ENCODE peak calls at places on chromosome 7, in four cellular contexts. One of them, this sample, is unnamed.

GRCh38 chr7:44798649-44799275 is 2.3 kb downstream of the PPIA start:
- DNase-seq in cardiac fibroblast: no peak
- DNase-seq in activated naive CD4-positive, alpha-beta T cell treated with Interleukin-2 at 50 U/mL for 16 hours: peak; percentile 11
- DNase-seq in HT-29: no peak
- DNase-seq in this sample: no peak

GRCh38 chr7:90877201-90877600 is 281.1 kb downstream of the CDK14 start:
- DNase-seq in cardiac fibroblast: no peak
- DNase-seq in activated naive CD4-positive, alpha-beta T cell treated with Interleukin-2 at 50 U/mL for 16 hours: no peak
- DNase-seq in HT-29: no peak
- DNase-seq in this sample: no peak

GRCh38 chr7:27779873-27780272 is 39.9 kb downstream of the TAX1BP1 start:
- DNase-seq in cardiac fibroblast: peak; percentile 30
- DNase-seq in activated naive CD4-positive, alpha-beta T cell treated with Interleukin-2 at 50 U/mL for 16 hours: no peak
- DNase-seq in HT-29: no peak
- DNase-seq in this sample: no peak

GRCh38 chr7:80732635-80733034 is 94.2 kb downstream of the CD36 start:
- DNase-seq in cardiac fibroblast: no peak
- DNase-seq in activated naive CD4-positive, alpha-beta T cell treated with Interleukin-2 at 50 U/mL for 16 hours: no peak
- DNase-seq in HT-29: peak; percentile 54
- DNase-seq in this sample: no peak

GRCh38 chr7:114021135-114021534 is 102.3 kb upstream of the PPP1R3A start:
- DNase-seq in cardiac fibroblast: no peak
- DNase-seq in activated naive CD4-positive, alpha-beta T cell treated with Interleukin-2 at 50 U/mL for 16 hours: no peak
- DNase-seq in HT-29: no peak
- DNase-seq in this sample: no peak

GRCh38 chr7:91285966-91286365 is 21.7 kb downstream of the FZD1 start:
- DNase-seq in cardiac fibroblast: no peak
- DNase-seq in activated naive CD4-positive, alpha-beta T cell treated with Interleukin-2 at 50 U/mL for 16 hours: no peak
- DNase-seq in HT-29: no peak
- DNase-seq in this sample: no peak

GRCh38 chr7:30563326-30563942 is 31.2 kb upstream of the GARS1 start:
- DNase-seq in cardiac fibroblast: no peak
- DNase-seq in activated naive CD4-positive, alpha-beta T cell treated with Interleukin-2 at 50 U/mL for 16 hours: no peak
- DNase-seq in HT-29: no peak
- DNase-seq in this sample: no peak

GRCh38 chr7:25658375-25658774 is 430.1 kb upstream of the NPVF start:
- DNase-seq in cardiac fibroblast: no peak
- DNase-seq in activated naive CD4-positive, alpha-beta T cell treated with Interleukin-2 at 50 U/mL for 16 hours: no peak
- DNase-seq in HT-29: no peak
- DNase-seq in this sample: no peak

GRCh38 chr7:158687406-158687805 is 17.2 kb downstream of the NCAPG2 start:
- DNase-seq in cardiac fibroblast: no peak
- DNase-seq in activated naive CD4-positive, alpha-beta T cell treated with Interleukin-2 at 50 U/mL for 16 hours: no peak
- DNase-seq in HT-29: no peak
- DNase-seq in this sample: no peak

GRCh38 chr7:141027043-141027442 is 12.3 kb upstream of the MRPS33 start:
- DNase-seq in cardiac fibroblast: no peak
- DNase-seq in activated naive CD4-positive, alpha-beta T cell treated with Interleukin-2 at 50 U/mL for 16 hours: no peak
- DNase-seq in HT-29: no peak
- DNase-seq in this sample: no peak

GRCh38 chr7:27073066-27073465 is 22.7 kb downstream of the HOXA1 start:
- DNase-seq in cardiac fibroblast: no peak
- DNase-seq in activated naive CD4-positive, alpha-beta T cell treated with Interleukin-2 at 50 U/mL for 16 hours: no peak
- DNase-seq in HT-29: no peak
- DNase-seq in this sample: no peak

GRCh38 chr7:25849361-25850184 is 302.4 kb upstream of the NFE2L3 start:
- DNase-seq in cardiac fibroblast: peak; percentile 98
- DNase-seq in activated naive CD4-positive, alpha-beta T cell treated with Interleukin-2 at 50 U/mL for 16 hours: no peak
- DNase-seq in HT-29: peak; percentile 63
- DNase-seq in this sample: no peak

GRCh38 chr7:127809285-127809702 is 157.3 kb downstream of the SND1 start:
- DNase-seq in cardiac fibroblast: no peak
- DNase-seq in activated naive CD4-positive, alpha-beta T cell treated with Interleukin-2 at 50 U/mL for 16 hours: no peak
- DNase-seq in HT-29: no peak
- DNase-seq in this sample: no peak

GRCh38 chr7:25949672-25950487 is 202.1 kb upstream of the NFE2L3 start:
- DNase-seq in cardiac fibroblast: no peak
- DNase-seq in activated naive CD4-positive, alpha-beta T cell treated with Interleukin-2 at 50 U/mL for 16 hours: no peak
- DNase-seq in HT-29: no peak
- DNase-seq in this sample: no peak

GRCh38 chr7:146387140-146387539 is 270.5 kb downstream of the CNTNAP2 start:
- DNase-seq in cardiac fibroblast: no peak
- DNase-seq in activated naive CD4-positive, alpha-beta T cell treated with Interleukin-2 at 50 U/mL for 16 hours: no peak
- DNase-seq in HT-29: no peak
- DNase-seq in this sample: no peak

GRCh38 chr7:2515424-2516193 is 4.0 kb upstream of the LFNG start:
- DNase-seq in cardiac fibroblast: no peak
- DNase-seq in activated naive CD4-positive, alpha-beta T cell treated with Interleukin-2 at 50 U/mL for 16 hours: no peak
- DNase-seq in HT-29: no peak
- DNase-seq in this sample: no peak

GRCh38 chr7:5143935-5144903 is 45.8 kb upstream of the WIPI2 start:
- DNase-seq in cardiac fibroblast: peak; percentile 44
- DNase-seq in activated naive CD4-positive, alpha-beta T cell treated with Interleukin-2 at 50 U/mL for 16 hours: peak; percentile 57
- DNase-seq in HT-29: no peak
- DNase-seq in this sample: peak; percentile 66

GRCh38 chr7:1707756-1708611 is 37.9 kb downstream of the ELFN1 start:
- DNase-seq in cardiac fibroblast: no peak
- DNase-seq in activated naive CD4-positive, alpha-beta T cell treated with Interleukin-2 at 50 U/mL for 16 hours: no peak
- DNase-seq in HT-29: no peak
- DNase-seq in this sample: no peak

GRCh38 chr7:36116347-36117200 is 36.5 kb upstream of the EEPD1 start:
- DNase-seq in cardiac fibroblast: no peak
- DNase-seq in activated naive CD4-positive, alpha-beta T cell treated with Interleukin-2 at 50 U/mL for 16 hours: no peak
- DNase-seq in HT-29: peak; percentile 71
- DNase-seq in this sample: no peak

This sample was measured in stimulated activated CD8-positive, alpha-beta memory T cell treated with anti-CD3 and anti-CD28 coated beads, Interleukin-4, amount 100 ng/mL, for 48 hours.